ENCODE peak calls at places on chromosomes 13 and 19, in ten cellular contexts. One of them, this sample, is unnamed.

GRCh38 chr13:106534844-106535551 is 464 bp downstream of the EFNB2 start:
- DNase-seq in body of pancreas: peak
- DNase-seq in dorsolateral prefrontal cortex: no peak
- DNase-seq in heart right ventricle: peak
- DNase-seq in GM13977: peak
- DNase-seq in fibroblast of pulmonary artery: peak
- DNase-seq in fibroblast of mammary gland: peak
- DNase-seq in AG04450: no peak
- DNase-seq in stomach: peak
- DNase-seq in adrenal gland: peak
- DNase-seq in this sample: no peak

GRCh38 chr13:72195044-72195704 is 328.2 kb upstream of the DACH1 start:
- DNase-seq in body of pancreas: no peak
- DNase-seq in dorsolateral prefrontal cortex: no peak
- DNase-seq in heart right ventricle: no peak
- DNase-seq in GM13977: no peak
- DNase-seq in fibroblast of pulmonary artery: no peak
- DNase-seq in fibroblast of mammary gland: no peak
- DNase-seq in AG04450: no peak
- DNase-seq in stomach: no peak
- DNase-seq in adrenal gland: no peak
- DNase-seq in this sample: no peak

GRCh38 chr13:75550159-75550567 is 572 bp downstream of the UCHL3 start:
- DNase-seq in body of pancreas: peak
- DNase-seq in dorsolateral prefrontal cortex: no peak
- DNase-seq in heart right ventricle: no peak
- DNase-seq in GM13977: peak
- DNase-seq in fibroblast of pulmonary artery: peak
- DNase-seq in fibroblast of mammary gland: peak
- DNase-seq in AG04450: peak
- DNase-seq in stomach: no peak
- DNase-seq in adrenal gland: peak
- DNase-seq in this sample: peak

GRCh38 chr13:93183302-93183701 is 43.3 kb upstream of the GPC6 start:
- DNase-seq in body of pancreas: no peak
- DNase-seq in dorsolateral prefrontal cortex: no peak
- DNase-seq in heart right ventricle: no peak
- DNase-seq in GM13977: no peak
- DNase-seq in fibroblast of pulmonary artery: no peak
- DNase-seq in fibroblast of mammary gland: no peak
- DNase-seq in AG04450: no peak
- DNase-seq in stomach: no peak
- DNase-seq in adrenal gland: no peak
- DNase-seq in this sample: no peak

GRCh38 chr19:17041994-17042393 is 15.4 kb upstream of the CPAMD8 start:
- DNase-seq in body of pancreas: no peak
- DNase-seq in dorsolateral prefrontal cortex: no peak
- DNase-seq in heart right ventricle: peak
- DNase-seq in GM13977: no peak
- DNase-seq in fibroblast of pulmonary artery: peak
- DNase-seq in fibroblast of mammary gland: peak
- DNase-seq in AG04450: no peak
- DNase-seq in stomach: no peak
- DNase-seq in adrenal gland: peak
- DNase-seq in this sample: no peak

GRCh38 chr13:72782717-72783116 is 784 bp downstream of the PIBF1 start:
- DNase-seq in body of pancreas: no peak
- DNase-seq in dorsolateral prefrontal cortex: no peak
- DNase-seq in heart right ventricle: no peak
- DNase-seq in GM13977: peak
- DNase-seq in fibroblast of pulmonary artery: peak
- DNase-seq in fibroblast of mammary gland: peak
- DNase-seq in AG04450: no peak
- DNase-seq in stomach: no peak
- DNase-seq in adrenal gland: no peak
- DNase-seq in this sample: no peak

GRCh38 chr13:48567521-48568331 is 34.8 kb upstream of the RCBTB2 start:
- DNase-seq in body of pancreas: no peak
- DNase-seq in dorsolateral prefrontal cortex: no peak
- DNase-seq in heart right ventricle: no peak
- DNase-seq in GM13977: no peak
- DNase-seq in fibroblast of pulmonary artery: peak
- DNase-seq in fibroblast of mammary gland: peak
- DNase-seq in AG04450: no peak
- DNase-seq in stomach: peak
- DNase-seq in adrenal gland: peak
- DNase-seq in this sample: no peak

GRCh38 chr19:18495204-18495911 is 26.5 kb downstream of the ELL start:
- DNase-seq in body of pancreas: no peak
- DNase-seq in dorsolateral prefrontal cortex: no peak
- DNase-seq in heart right ventricle: no peak
- DNase-seq in GM13977: no peak
- DNase-seq in fibroblast of pulmonary artery: no peak
- DNase-seq in fibroblast of mammary gland: no peak
- DNase-seq in AG04450: no peak
- DNase-seq in stomach: no peak
- DNase-seq in adrenal gland: no peak
- DNase-seq in this sample: no peak

GRCh38 chr19:42150353-42150752 is 18.1 kb upstream of the POU2F2 start:
- DNase-seq in body of pancreas: peak
- DNase-seq in dorsolateral prefrontal cortex: no peak
- DNase-seq in heart right ventricle: no peak
- DNase-seq in GM13977: no peak
- DNase-seq in fibroblast of pulmonary artery: no peak
- DNase-seq in fibroblast of mammary gland: no peak
- DNase-seq in AG04450: no peak
- DNase-seq in stomach: no peak
- DNase-seq in adrenal gland: no peak
- DNase-seq in this sample: peak

GRCh38 chr19:10565028-10565566 is 713 bp downstream of the KRI1 start:
- DNase-seq in body of pancreas: peak
- DNase-seq in dorsolateral prefrontal cortex: peak
- DNase-seq in heart right ventricle: no peak
- DNase-seq in GM13977: peak
- DNase-seq in fibroblast of pulmonary artery: peak
- DNase-seq in fibroblast of mammary gland: peak
- DNase-seq in AG04450: no peak
- DNase-seq in stomach: peak
- DNase-seq in adrenal gland: no peak
- DNase-seq in this sample: peak

GRCh38 chr13:112969692-112970338 is 801 bp downstream of the MCF2L start:
- DNase-seq in body of pancreas: no peak
- DNase-seq in dorsolateral prefrontal cortex: no peak
- DNase-seq in heart right ventricle: no peak
- DNase-seq in GM13977: no peak
- DNase-seq in fibroblast of pulmonary artery: no peak
- DNase-seq in fibroblast of mammary gland: no peak
- DNase-seq in AG04450: no peak
- DNase-seq in stomach: no peak
- DNase-seq in adrenal gland: no peak
- DNase-seq in this sample: no peak

GRCh38 chr19:19068659-19069509 is 5.1 kb downstream of the SLC25A42 start:
- DNase-seq in body of pancreas: no peak
- DNase-seq in dorsolateral prefrontal cortex: no peak
- DNase-seq in heart right ventricle: no peak
- DNase-seq in GM13977: peak
- DNase-seq in fibroblast of pulmonary artery: no peak
- DNase-seq in fibroblast of mammary gland: no peak
- DNase-seq in AG04450: no peak
- DNase-seq in stomach: no peak
- DNase-seq in adrenal gland: no peak
- DNase-seq in this sample: no peak

GRCh38 chr19:41377977-41378707 is 1.8 kb downstream of the TMEM91 start:
- DNase-seq in body of pancreas: no peak
- DNase-seq in dorsolateral prefrontal cortex: no peak
- DNase-seq in heart right ventricle: no peak
- DNase-seq in GM13977: peak
- DNase-seq in fibroblast of pulmonary artery: no peak
- DNase-seq in fibroblast of mammary gland: no peak
- DNase-seq in AG04450: no peak
- DNase-seq in stomach: no peak
- DNase-seq in adrenal gland: no peak
- DNase-seq in this sample: no peak

GRCh38 chr13:27556109-27556508 is 64.2 kb downstream of the LNX2 start:
- DNase-seq in body of pancreas: no peak
- DNase-seq in dorsolateral prefrontal cortex: no peak
- DNase-seq in heart right ventricle: no peak
- DNase-seq in GM13977: no peak
- DNase-seq in fibroblast of pulmonary artery: peak
- DNase-seq in fibroblast of mammary gland: peak
- DNase-seq in AG04450: no peak
- DNase-seq in stomach: no peak
- DNase-seq in adrenal gland: no peak
- DNase-seq in this sample: peak
- TF ChIP-seq CTCF in body of pancreas: no peak
- TF ChIP-seq CTCF in dorsolateral prefrontal cortex: peak
- TF ChIP-seq CTCF in heart right ventricle: peak
- TF ChIP-seq CTCF in GM13977: peak
- TF ChIP-seq CTCF in fibroblast of pulmonary artery: no peak
- TF ChIP-seq CTCF in fibroblast of mammary gland: peak
- TF ChIP-seq CTCF in AG04450: peak
- TF ChIP-seq CTCF in stomach: no peak
- TF ChIP-seq CTCF in adrenal gland: no peak
- TF ChIP-seq CTCF in this sample: no peak

GRCh38 chr19:29122185-29122584 is 90.8 kb downstream of the UQCRFS1 start:
- DNase-seq in body of pancreas: no peak
- DNase-seq in dorsolateral prefrontal cortex: no peak
- DNase-seq in heart right ventricle: no peak
- DNase-seq in GM13977: no peak
- DNase-seq in fibroblast of pulmonary artery: no peak
- DNase-seq in fibroblast of mammary gland: no peak
- DNase-seq in AG04450: no peak
- DNase-seq in stomach: no peak
- DNase-seq in adrenal gland: no peak
- DNase-seq in this sample: no peak

GRCh38 chr19:29118384-29118783 is 94.6 kb downstream of the UQCRFS1 start:
- DNase-seq in body of pancreas: no peak
- DNase-seq in dorsolateral prefrontal cortex: no peak
- DNase-seq in heart right ventricle: no peak
- DNase-seq in GM13977: no peak
- DNase-seq in fibroblast of pulmonary artery: no peak
- DNase-seq in fibroblast of mammary gland: no peak
- DNase-seq in AG04450: no peak
- DNase-seq in stomach: no peak
- DNase-seq in adrenal gland: no peak
- DNase-seq in this sample: no peak

GRCh38 chr19:29120471-29120870 is 92.5 kb downstream of the UQCRFS1 start:
- DNase-seq in body of pancreas: no peak
- DNase-seq in dorsolateral prefrontal cortex: no peak
- DNase-seq in heart right ventricle: no peak
- DNase-seq in GM13977: no peak
- DNase-seq in fibroblast of pulmonary artery: no peak
- DNase-seq in fibroblast of mammary gland: no peak
- DNase-seq in AG04450: no peak
- DNase-seq in stomach: no peak
- DNase-seq in adrenal gland: no peak
- DNase-seq in this sample: peak

GRCh38 chr19:29119582-29119981 is 93.4 kb downstream of the UQCRFS1 start:
- DNase-seq in body of pancreas: no peak
- DNase-seq in dorsolateral prefrontal cortex: no peak
- DNase-seq in heart right ventricle: no peak
- DNase-seq in GM13977: no peak
- DNase-seq in fibroblast of pulmonary artery: no peak
- DNase-seq in fibroblast of mammary gland: peak
- DNase-seq in AG04450: no peak
- DNase-seq in stomach: no peak
- DNase-seq in adrenal gland: no peak
- DNase-seq in this sample: peak

GRCh38 chr19:29121684-29122083 is 91.3 kb downstream of the UQCRFS1 start:
- DNase-seq in body of pancreas: no peak
- DNase-seq in dorsolateral prefrontal cortex: no peak
- DNase-seq in heart right ventricle: no peak
- DNase-seq in GM13977: no peak
- DNase-seq in fibroblast of pulmonary artery: no peak
- DNase-seq in fibroblast of mammary gland: peak
- DNase-seq in AG04450: no peak
- DNase-seq in stomach: no peak
- DNase-seq in adrenal gland: peak
- DNase-seq in this sample: peak
- TF ChIP-seq CTCF in body of pancreas: no peak
- TF ChIP-seq CTCF in dorsolateral prefrontal cortex: peak
- TF ChIP-seq CTCF in heart right ventricle: peak
- TF ChIP-seq CTCF in GM13977: peak
- TF ChIP-seq CTCF in fibroblast of pulmonary artery: peak
- TF ChIP-seq CTCF in fibroblast of mammary gland: peak
- TF ChIP-seq CTCF in AG04450: peak
- TF ChIP-seq CTCF in stomach: no peak
- TF ChIP-seq CTCF in adrenal gland: peak
- TF ChIP-seq CTCF in this sample: peak

DNA sequence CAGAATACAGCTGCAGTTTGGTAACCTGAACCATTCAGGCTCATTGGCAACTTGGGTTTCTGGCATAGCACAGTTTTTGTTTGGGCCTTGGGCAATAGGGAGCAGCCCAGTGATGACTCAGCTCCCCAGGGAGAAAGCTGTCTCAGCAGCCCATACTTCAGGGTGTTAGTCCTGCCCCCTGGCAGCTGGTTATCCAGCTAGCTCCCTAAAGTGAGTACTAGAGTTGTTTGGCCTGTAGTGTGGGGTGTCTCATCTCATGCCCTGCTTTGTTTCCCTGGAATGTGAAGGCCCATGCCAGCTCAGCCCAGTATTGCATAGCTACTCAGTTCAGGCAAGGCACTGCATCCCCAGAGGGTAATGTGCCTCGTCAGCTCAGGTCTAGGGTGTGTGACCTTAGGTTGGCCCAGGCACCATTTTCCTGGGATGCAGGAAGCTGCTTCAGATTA is 18.2 kb upstream of the ZNF543 start:
- DNase-seq in body of pancreas: no peak
- DNase-seq in dorsolateral prefrontal cortex: no peak
- DNase-seq in heart right ventricle: no peak
- DNase-seq in GM13977: no peak
- DNase-seq in fibroblast of pulmonary artery: peak
- DNase-seq in fibroblast of mammary gland: peak
- DNase-seq in AG04450: peak
- DNase-seq in stomach: no peak
- DNase-seq in adrenal gland: peak
- DNase-seq in this sample: no peak
- TF ChIP-seq CTCF in body of pancreas: no peak
- TF ChIP-seq CTCF in dorsolateral prefrontal cortex: no peak
- TF ChIP-seq CTCF in heart right ventricle: no peak
- TF ChIP-seq CTCF in GM13977: no peak
- TF ChIP-seq CTCF in fibroblast of pulmonary artery: peak
- TF ChIP-seq CTCF in fibroblast of mammary gland: peak
- TF ChIP-seq CTCF in AG04450: peak
- TF ChIP-seq CTCF in stomach: no peak
- TF ChIP-seq CTCF in adrenal gland: no peak
- TF ChIP-seq CTCF in this sample: no peak

GRCh38 chr19:45927565-45928261 is 13.1 kb upstream of the NANOS2 start:
- DNase-seq in body of pancreas: peak
- DNase-seq in dorsolateral prefrontal cortex: peak
- DNase-seq in heart right ventricle: peak
- DNase-seq in GM13977: peak
- DNase-seq in fibroblast of pulmonary artery: peak
- DNase-seq in fibroblast of mammary gland: peak
- DNase-seq in AG04450: peak
- DNase-seq in stomach: peak
- DNase-seq in adrenal gland: peak
- DNase-seq in this sample: peak
- TF ChIP-seq CTCF in body of pancreas: no peak
- TF ChIP-seq CTCF in dorsolateral prefrontal cortex: no peak
- TF ChIP-seq CTCF in heart right ventricle: peak
- TF ChIP-seq CTCF in GM13977: no peak
- TF ChIP-seq CTCF in fibroblast of pulmonary artery: no peak
- TF ChIP-seq CTCF in fibroblast of mammary gland: no peak
- TF ChIP-seq CTCF in AG04450: no peak
- TF ChIP-seq CTCF in stomach: no peak
- TF ChIP-seq CTCF in adrenal gland: no peak
- TF ChIP-seq CTCF in this sample: no peak